ENCODE peak calls at places on chromosomes 2 and 18, in eight cellular contexts. V is GM06990, L is ascending aorta, D is ovary, M is cardiac muscle cell, Y is breast epithelium, N is body of pancreas, X is lower lobe of right lung. Z is an unnamed sample. For H3K36me3, the result is how much of the 10 kb centered on the place peaks cover.

GRCh38 chr18:12308386-12309100 is 502 bp downstream of the TUBB6 start:
- DNase-seq in N (peak), X (peak), V (peak), D (peak), Y (peak), L (peak), M (peak), Z (peak)

GRCh38 chr2:8984855-8985254 is 18.6 kb downstream of the MBOAT2 start:
- DNase-seq in X (no peak), Y (no peak), M (peak), N (no peak), D (no peak), V (no peak), L (no peak), Z (peak)

GRCh38 chr2:71743995-71744675 is 290.8 kb downstream of the DYSF start:
- DNase-seq in X (no peak), D (no peak), M (no peak), N (no peak), V (no peak), Y (no peak), L (no peak), Z (peak)

GRCh38 chr2:172833898-172834297 is 98.3 kb downstream of the RAPGEF4 start:
- DNase-seq in N (no peak), X (no peak), L (no peak), D (no peak), M (no peak), V (no peak), Y (no peak), Z (no peak)

GRCh38 chr2:27887830-27888229 is 2.4 kb downstream of the RBKS start:
- DNase-seq in N (no peak), L (no peak), Y (no peak), M (no peak), D (no peak), V (no peak), X (no peak), Z (no peak)

GRCh38 chr2:65026640-65027464 is 29.4 kb upstream of the CEP68 start:
- DNase-seq in L (no peak), D (no peak), X (no peak), Y (no peak), V (peak), N (no peak), M (no peak), Z (no peak)

GRCh38 chr2:29212009-29212408 is 96.8 kb downstream of the CLIP4 start:
- DNase-seq in L (no peak), Y (no peak), X (no peak), M (peak), N (no peak), D (no peak), V (no peak), Z (no peak)

GRCh38 chr2:150327546-150328495 is 159.6 kb downstream of the RND3 start:
- DNase-seq in M (peak), Y (no peak), D (no peak), N (no peak), X (no peak), L (no peak), V (no peak), Z (no peak)

GRCh38 chr2:96344011-96344410 is 8.4 kb downstream of the NCAPH start:
- DNase-seq in V (peak), M (no peak), L (no peak), N (peak), X (no peak), D (no peak), Y (no peak), Z (no peak)

GRCh38 chr2:86308984-86309695 is 28.3 kb downstream of the REEP1 start:
- DNase-seq in V (no peak), M (peak), D (no peak), L (no peak), Y (no peak), N (no peak), X (no peak), Z (no peak)

GRCh38 chr2:20604401-20604911 is 46.4 kb downstream of the HS1BP3 start:
- DNase-seq in Y (no peak), L (peak), V (no peak), X (no peak), D (no peak), N (no peak), M (no peak), Z (no peak)

GRCh38 chr2:21372654-21373053 is 248.9 kb downstream of the TDRD15 start:
- DNase-seq in N (no peak), V (no peak), D (no peak), X (no peak), Y (no peak), L (no peak), M (peak), Z (peak)

GRCh38 chr18:49285627-49286026 is 174.8 kb downstream of the DYM start:
- DNase-seq in V (no peak), X (no peak), N (no peak), L (no peak), M (no peak), D (no peak), Y (no peak), Z (no peak)

GRCh38 chr2:86238354-86238753 is 39.1 kb downstream of the MRPL35 start:
- DNase-seq in Y (no peak), N (no peak), X (no peak), L (no peak), D (no peak), M (no peak), V (peak), Z (no peak)

GRCh38 chr18:25102657-25103056 is 249.3 kb downstream of the ZNF521 start:
- DNase-seq in X (no peak), D (no peak), N (no peak), L (no peak), V (no peak), Y (no peak), M (no peak), Z (no peak)

GRCh38 chr2:158968396-158969161 is at the start of gene TANC1:
- DNase-seq in V (peak), N (peak), D (peak), Y (peak), X (peak), M (peak), L (peak), Z (peak)

GRCh38 chr2:5290911-5291546 is 401.2 kb upstream of the SOX11 start:
- DNase-seq in L (no peak), M (peak), Y (no peak), X (no peak), D (no peak), N (no peak), V (no peak), Z (peak)

GRCh38 chr2:65316072-65316471 is 88.4 kb downstream of the ACTR2 start:
- DNase-seq in V (no peak), Y (peak), M (no peak), D (peak), X (peak), L (peak), N (peak), Z (no peak)

GRCh38 chr2:216873573-216873972 is 13.7 kb upstream of the TNP1 start:
- DNase-seq in D (no peak), X (no peak), Y (no peak), N (no peak), M (no peak), L (no peak), V (no peak), Z (no peak)

GRCh38 chr2:137151731-137152130 is 386.4 kb downstream of the THSD7B start:
- DNase-seq in L (no peak), Y (no peak), X (no peak), V (no peak), M (no peak), D (no peak), N (no peak), Z (no peak)

GRCh38 chr18:27483266-27483665 is 298.2 kb upstream of the CHST9 start:
- DNase-seq in V (no peak), M (no peak), Y (no peak), L (no peak), D (no peak), X (no peak), N (no peak), Z (peak)

GRCh38 chr2:120574620-120575019 is 161.0 kb upstream of the GLI2 start:
- DNase-seq in V (no peak), N (no peak), L (no peak), D (no peak), X (peak), M (no peak), Y (no peak), Z (no peak)

GRCh38 chr2:53021285-53021684 is 746.3 kb upstream of the CHAC2 start:
- DNase-seq in M (no peak), D (no peak), V (no peak), X (no peak), N (no peak), L (no peak), Y (no peak), Z (no peak)

GRCh38 chr2:68282814-68283812 is 30.8 kb upstream of the PPP3R1 start:
- DNase-seq in L (no peak), V (peak), X (no peak), D (no peak), Y (no peak), M (peak), N (peak), Z (peak)

GRCh38 chr2:9287400-9288059 is 80.9 kb downstream of the ASAP2 start:
- DNase-seq in N (no peak), M (no peak), V (no peak), L (no peak), Y (no peak), D (no peak), X (no peak), Z (no peak)

GRCh38 chr18:79519751-79520472 is 124.2 kb downstream of the NFATC1 start:
- DNase-seq in X (peak), D (no peak), M (peak), N (no peak), V (peak), L (no peak), Y (peak), Z (peak)

GRCh38 chr2:11364565-11364887 is 20.1 kb upstream of the ROCK2 start:
- DNase-seq in Y (no peak), X (no peak), V (no peak), M (no peak), D (no peak), N (no peak), L (no peak), Z (no peak)

DNA sequence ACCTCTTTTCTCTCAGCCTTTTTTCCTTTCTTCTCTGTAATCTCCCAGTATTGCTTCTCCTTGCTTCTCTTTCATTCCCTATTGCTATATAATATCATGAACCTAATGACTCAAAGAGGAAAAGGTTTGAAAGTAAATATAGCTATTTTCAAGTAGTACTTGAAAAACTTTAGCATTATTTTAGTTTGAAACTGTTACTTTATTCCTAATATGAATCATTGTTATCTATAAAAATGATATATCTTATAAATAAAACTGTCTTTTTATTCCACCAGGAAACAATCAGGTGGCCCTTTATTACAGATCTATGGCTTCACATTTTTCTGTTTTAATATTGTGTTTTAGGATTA is 311 bp upstream of the SCN1A start:
- DNase-seq in D (no peak), X (no peak), V (peak), L (no peak), M (no peak), Y (no peak), N (no peak), Z (no peak)
- TF ChIP-seq CTCF in D (no peak), X (no peak), V (no peak), L (no peak), M (no peak), Y (no peak), N (no peak), Z (no peak)

GRCh38 chr2:73952499-73953446 is 26.1 kb downstream of the DGUOK start:
- DNase-seq in N (peak), X (peak), D (no peak), V (no peak), M (no peak), Y (no peak), L (no peak), Z (no peak)
- H3K36me3 ChIP-seq in N (under half), X (half or more), D (under half), V (under half), M (half or more), Y (under half), L (under half), Z (under half)

GRCh38 chr2:176650101-176650500 is 380.9 kb downstream of the MTX2 start:
- DNase-seq in V (no peak), X (no peak), N (no peak), L (no peak), M (no peak), D (no peak), Y (no peak), Z (peak)
- TF ChIP-seq CTCF in V (peak), X (no peak), N (no peak), L (no peak), M (no peak), D (no peak), Y (no peak), Z (peak)

DNA sequence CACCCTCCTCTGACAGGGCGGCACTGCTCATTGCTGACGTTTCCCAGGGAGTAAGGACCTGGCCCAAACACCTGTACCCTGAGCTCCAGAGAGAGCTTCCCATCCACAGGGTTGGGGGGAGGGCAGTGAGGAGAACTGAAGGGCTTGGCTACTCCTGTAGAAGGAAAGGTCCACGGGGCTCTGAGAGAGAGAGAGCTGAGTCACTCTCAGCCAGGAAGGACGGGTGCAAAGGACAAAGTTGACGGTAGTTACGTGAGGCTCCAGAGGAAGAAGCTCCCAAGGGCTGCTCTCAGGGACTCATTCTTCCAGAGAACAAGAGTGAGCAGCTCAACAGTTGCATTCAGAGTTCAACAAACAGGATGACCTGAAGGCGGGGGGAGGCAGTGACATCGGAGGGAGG is 852.5 kb downstream of the GALR1 start:
- DNase-seq in M (no peak), D (no peak), L (no peak), X (no peak), V (no peak), N (no peak), Y (no peak), Z (no peak)
- H3K36me3 ChIP-seq in M (under half), D (under half), L (under half), X (under half), V (under half), N (under half), Y (under half), Z (under half)

GRCh38 chr2:170396799-170397459 is 219.0 kb downstream of the MYO3B start:
- DNase-seq in N (no peak), X (no peak), D (no peak), V (no peak), Y (no peak), M (no peak), L (no peak), Z (peak)

GRCh38 chr2:170393861-170394498 is 216.0 kb downstream of the MYO3B start:
- DNase-seq in X (no peak), D (no peak), M (no peak), Y (no peak), V (no peak), N (no peak), L (no peak), Z (no peak)

GRCh38 chr2:170391018-170391417 is 213.1 kb downstream of the MYO3B start:
- DNase-seq in D (no peak), L (no peak), N (no peak), M (no peak), X (no peak), Y (no peak), V (no peak), Z (peak)

GRCh38 chr2:170394988-170395387 is 217.0 kb downstream of the MYO3B start:
- DNase-seq in V (no peak), D (no peak), N (no peak), X (no peak), M (peak), Y (no peak), L (no peak), Z (peak)
- TF ChIP-seq CTCF in V (peak), D (no peak), N (no peak), X (no peak), M (peak), Y (no peak), L (no peak), Z (peak)

DNA sequence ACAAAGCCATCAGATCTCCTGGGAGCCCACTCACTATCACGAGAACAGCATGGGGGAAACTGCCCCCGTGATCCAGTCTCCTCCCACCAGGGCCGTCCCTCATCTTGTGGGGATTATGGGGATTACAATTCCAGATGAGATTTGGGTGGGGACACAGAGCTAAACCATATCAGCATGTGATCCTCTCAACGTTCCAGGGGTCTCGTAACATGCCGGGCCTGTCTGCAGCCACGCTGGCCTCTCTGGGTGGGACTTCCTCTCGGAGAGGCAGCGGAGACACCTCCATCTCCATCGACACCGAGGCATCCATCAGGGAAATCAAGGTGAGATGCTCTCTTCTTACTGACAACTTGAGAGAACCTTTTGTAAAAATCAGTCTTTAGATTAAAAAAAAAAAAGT is 49.6 kb upstream of the RBM44 start:
- DNase-seq in M (no peak), L (no peak), Y (no peak), N (no peak), D (no peak), V (no peak), X (no peak), Z (no peak)
- H3K36me3 ChIP-seq in M (under half), L (half or more), Y (under half), N (under half), D (under half), V (under half), X (half or more), Z (under half)

DNA sequence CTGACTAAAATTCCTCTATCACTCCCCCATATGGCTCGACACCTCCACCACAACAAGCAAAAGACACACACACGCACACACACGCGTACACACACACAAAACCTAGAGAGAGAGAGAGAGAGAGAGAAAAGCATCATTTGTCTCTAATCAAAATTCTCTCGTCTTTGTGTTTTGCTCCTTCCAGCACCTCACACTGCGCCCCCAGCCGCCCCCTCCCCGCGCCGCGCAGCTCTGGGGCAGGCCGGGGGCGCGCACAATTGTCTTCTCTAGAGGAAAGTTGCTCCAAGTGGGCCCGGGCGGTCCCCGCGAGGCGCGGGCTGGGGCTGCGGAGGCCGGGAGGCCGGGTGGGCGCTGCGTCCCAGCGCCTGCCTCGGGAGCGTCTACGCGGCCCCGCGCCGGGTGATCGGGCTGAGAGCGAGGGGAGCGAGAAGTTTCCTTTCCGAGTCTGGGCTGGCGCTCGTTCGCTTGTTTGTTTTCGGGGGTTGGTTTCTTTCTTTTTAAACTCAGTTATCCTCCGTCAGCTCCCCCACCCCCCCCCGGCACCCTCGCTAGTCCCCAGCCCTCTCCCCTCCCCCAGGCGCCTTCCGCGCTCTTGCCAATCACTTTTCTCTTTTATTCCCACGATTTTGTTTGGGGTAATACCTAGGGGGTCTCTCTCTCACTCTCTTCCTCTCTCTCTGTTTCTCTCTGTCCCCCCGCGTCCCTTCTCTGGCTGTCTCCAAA is 4.1 kb downstream of the ZEB2 start:
- DNase-seq in M (peak), N (peak), Y (no peak), X (peak), D (peak), V (no peak), L (no peak), Z (peak)
- TF ChIP-seq CTCF in M (no peak), N (no peak), Y (no peak), X (no peak), D (no peak), V (no peak), L (no peak), Z (no peak)

DNA sequence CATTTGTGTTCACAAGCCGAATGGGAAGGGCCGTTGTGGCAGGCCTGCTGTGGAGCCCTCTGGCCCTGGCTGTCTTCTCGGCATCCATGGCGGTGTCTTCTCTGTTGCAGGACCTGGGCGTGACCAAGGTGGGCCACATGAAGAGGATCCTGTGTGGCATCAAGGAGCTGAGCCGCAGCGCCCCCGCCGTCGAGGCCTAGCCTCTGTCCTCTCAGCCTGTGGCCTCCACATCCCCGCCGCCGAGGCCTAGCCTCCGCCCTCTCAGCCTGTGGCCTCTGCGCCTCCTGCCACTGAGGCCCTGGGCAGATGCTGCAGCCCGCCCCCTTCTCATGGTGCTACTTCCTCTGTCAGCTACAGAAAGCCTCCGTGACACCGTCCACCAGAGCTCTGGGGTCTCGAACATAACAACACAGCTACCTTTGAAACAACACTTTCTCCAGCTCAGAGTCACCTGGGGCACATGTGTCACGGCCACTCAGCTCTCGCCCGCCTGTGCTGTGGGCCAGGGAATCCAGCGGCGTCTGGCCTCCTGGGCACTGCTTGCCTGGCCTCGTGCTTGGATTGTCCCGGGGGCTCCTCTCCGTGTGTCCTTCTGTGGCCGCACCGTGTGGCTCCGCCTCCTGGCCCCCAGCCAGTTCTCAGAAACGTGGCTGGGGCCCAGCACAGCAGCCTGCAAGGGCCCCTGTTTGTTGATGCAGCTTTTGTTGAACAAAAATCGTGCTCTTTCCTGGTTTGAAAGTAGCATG is 97.1 kb downstream of the USP40 start:
- DNase-seq in L (no peak), V (no peak), M (no peak), Y (no peak), X (no peak), N (no peak), D (peak), Z (no peak)
- H3K36me3 ChIP-seq in L (half or more), V (under half), M (under half), Y (under half), X (half or more), N (under half), D (under half), Z (under half)

DNA sequence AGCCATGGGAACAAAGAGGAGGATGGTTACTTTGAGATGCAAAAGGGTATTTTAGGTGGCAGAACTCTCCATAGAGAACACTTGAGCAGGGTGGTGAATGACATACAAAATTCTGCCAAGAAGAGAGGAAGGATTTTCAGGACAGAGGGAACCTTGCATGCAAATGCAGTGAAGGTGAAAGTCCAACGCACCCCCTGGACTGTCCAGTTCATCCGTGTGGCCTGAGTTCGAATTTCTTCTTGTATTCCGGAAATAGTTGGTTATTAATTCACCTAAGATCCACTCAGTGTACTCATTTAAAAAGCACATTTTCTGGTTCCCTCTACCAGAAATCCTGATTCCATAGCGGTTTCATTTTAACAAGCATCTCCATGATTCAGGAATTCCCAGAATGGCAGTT is 5.5 kb downstream of the AOX1 start:
- DNase-seq in M (no peak), N (no peak), V (no peak), Y (no peak), X (no peak), D (no peak), L (no peak), Z (no peak)
- TF ChIP-seq CTCF in M (no peak), N (no peak), V (no peak), Y (no peak), X (no peak), D (no peak), L (no peak), Z (no peak)